ENCODE peak calls at places on chromosomes 6 and 20, in five cellular contexts. I is stimulated activated CD4-positive, alpha-beta T cell treated with anti-CD3 and anti-CD28 coated beads, Interleukin-2, amount 100 ng/mL, for 24 hours; M is stimulated activated naive CD8-positive, alpha-beta T cell treated with anti-CD3 and anti-CD28 coated beads, Interleukin-15, Interleukin-2, amounts not matched to agents 100 U/mL and 50 U/mL, for 24 hours; J is hepatic stellate cell; W is right cardiac atrium. F is an unnamed sample.

GRCh38 chr6:83867527-83868161 is 8.2 kb downstream of the CYB5R4 start:
- DNase-seq in I (peak), M (peak), J (peak), W (peak), F (no peak)

GRCh38 chr20:42873259-42873658 is 316.4 kb downstream of the PTPRT start:
- DNase-seq in I (no peak), M (no peak), J (no peak), W (no peak), F (no peak)

GRCh38 chr6:144602523-144603180 is 317.5 kb downstream of the UTRN start:
- DNase-seq in I (no peak), M (no peak), J (no peak), W (no peak), F (no peak)

GRCh38 chr20:4869290-4870193 is 131.8 kb downstream of the SLC23A2 start:
- DNase-seq in I (no peak), M (no peak), J (no peak), W (no peak), F (no peak)

GRCh38 chr6:138864343-138864890 is 68.5 kb downstream of the ECT2L start:
- DNase-seq in I (no peak), M (no peak), J (peak), W (no peak), F (no peak)

GRCh38 chr20:44477151-44477550 is 1.5 kb downstream of the TTPAL start:
- DNase-seq in I (no peak), M (no peak), J (no peak), W (no peak), F (no peak)

GRCh38 chr20:24698706-24699206 is 229.3 kb downstream of the SYNDIG1 start:
- DNase-seq in I (no peak), M (no peak), J (no peak), W (no peak), F (no peak)

GRCh38 chr6:132860254-132860653 is 45.9 kb downstream of the RPS12 start:
- DNase-seq in I (no peak), M (no peak), J (no peak), W (no peak), F (no peak)

GRCh38 chr20:40502431-40502992 is 186.5 kb downstream of the MAFB start:
- DNase-seq in I (no peak), M (no peak), J (no peak), W (no peak), F (no peak)

GRCh38 chr6:23446394-23447001 is 679.5 kb upstream of the NRSN1 start:
- DNase-seq in I (no peak), M (no peak), J (peak), W (no peak), F (peak)

GRCh38 chr6:168239374-168239773 is 80.2 kb downstream of the DACT2 start:
- DNase-seq in I (no peak), M (no peak), J (no peak), W (no peak), F (no peak)

GRCh38 chr20:40293740-40294139 is 395.3 kb downstream of the MAFB start:
- DNase-seq in I (no peak), M (no peak), J (no peak), W (no peak), F (peak)

GRCh38 chr20:1324598-1325172 is 4.3 kb downstream of the SDCBP2 start:
- DNase-seq in I (peak), M (peak), J (peak), W (peak), F (no peak)

GRCh38 chr20:49669601-49670189 is 44.0 kb downstream of the B4GALT5 start:
- DNase-seq in I (no peak), M (no peak), J (no peak), W (no peak), F (no peak)

GRCh38 chr6:21601341-21601740 is 7.8 kb downstream of the SOX4 start:
- DNase-seq in I (no peak), M (no peak), J (no peak), W (no peak), F (no peak)

GRCh38 chr20:57543754-57544153 is 17.2 kb upstream of the PCK1 start:
- DNase-seq in I (no peak), M (no peak), J (no peak), W (no peak), F (no peak)

GRCh38 chr6:16764188-16764950 is 3.1 kb upstream of the ATXN1 start:
- DNase-seq in I (no peak), M (no peak), J (no peak), W (no peak), F (no peak)

GRCh38 chr20:9301129-9302072 is 213.0 kb upstream of the LAMP5 start:
- DNase-seq in I (no peak), M (no peak), J (no peak), W (no peak), F (peak)

GRCh38 chr20:63191400-63191799 is 24.5 kb downstream of the YTHDF1 start:
- DNase-seq in I (no peak), M (no peak), J (no peak), W (peak), F (peak)

GRCh38 chr20:63028461-63028921 is 21.7 kb upstream of the BHLHE23 start:
- DNase-seq in I (no peak), M (no peak), J (no peak), W (no peak), F (no peak)

GRCh38 chr6:168370310-168370991 is 50.9 kb upstream of the DACT2 start:
- DNase-seq in I (peak), M (peak), J (no peak), W (peak), F (peak)

GRCh38 chr20:54477556-54477955 is 2.2 kb downstream of the DOK5 start:
- DNase-seq in I (no peak), M (no peak), J (no peak), W (no peak), F (no peak)

GRCh38 chr20:51713213-51713598 is 55.0 kb downstream of the ATP9A start:
- DNase-seq in I (no peak), M (no peak), J (no peak), W (no peak), F (no peak)

GRCh38 chr20:10508060-10508459 is 73.0 kb downstream of the SLX4IP start:
- DNase-seq in I (no peak), M (no peak), J (no peak), W (peak), F (no peak)

GRCh38 chr20:54188132-54188835 is 14.5 kb upstream of the CYP24A1 start:
- DNase-seq in I (no peak), M (no peak), J (no peak), W (no peak), F (no peak)

GRCh38 chr6:20168668-20169633 is 43.3 kb downstream of the MBOAT1 start:
- DNase-seq in I (no peak), M (no peak), J (no peak), W (peak), F (no peak)

GRCh38 chr6:134288538-134289203 is 29.2 kb downstream of the SGK1 start:
- DNase-seq in I (no peak), M (no peak), J (peak), W (no peak), F (no peak)

GRCh38 chr6:108027054-108027453 is 47.5 kb downstream of the OSTM1 start:
- DNase-seq in I (no peak), M (no peak), J (no peak), W (no peak), F (no peak)

GRCh38 chr20:64090165-64090564 is 6.0 kb upstream of the LKAAEAR1 start:
- DNase-seq in I (no peak), M (no peak), J (no peak), W (no peak), F (no peak)

GRCh38 chr20:46246527-46246926 is 61.8 kb downstream of the CDH22 start:
- DNase-seq in I (peak), M (peak), J (no peak), W (no peak), F (peak)

GRCh38 chr6:56643379-56644089 is 845 bp upstream of the DST start:
- DNase-seq in I (no peak), M (no peak), J (no peak), W (no peak), F (no peak)

GRCh38 chr6:137811121-137811911 is 55.7 kb upstream of the TNFAIP3 start:
- DNase-seq in I (peak), M (peak), J (peak), W (peak), F (no peak)

GRCh38 chr20:36085686-36086267 is 68.8 kb upstream of the EPB41L1 start:
- DNase-seq in I (no peak), M (peak), J (peak), W (no peak), F (no peak)

GRCh38 chr6:27894839-27895762 is 17.1 kb downstream of the OR2B2 start:
- DNase-seq in I (peak), M (peak), J (peak), W (peak), F (peak)

GRCh38 chr6:166010136-166010535 is 157.5 kb downstream of the TBXT start:
- DNase-seq in I (no peak), M (no peak), J (no peak), W (no peak), F (no peak)

GRCh38 chr20:46367967-46368901 is 38.2 kb downstream of the ELMO2 start:
- DNase-seq in I (no peak), M (peak), J (no peak), W (no peak), F (no peak)

GRCh38 chr6:83615025-83615999 is 93.6 kb downstream of the SNAP91 start:
- DNase-seq in I (no peak), M (no peak), J (peak), W (no peak), F (no peak)

GRCh38 chr20:54566224-54566750 is 90.9 kb downstream of the DOK5 start:
- DNase-seq in I (no peak), M (no peak), J (no peak), W (no peak), F (no peak)

F was measured in NCI-H1092.